ENCODE peak calls at places on chromosomes 12 and 14, in four cellular contexts. One of them, this sample, is unnamed.
A peak's percentile ranks its signal among the peaks of the same experiment; 100 is the strongest.

GRCh38 chr12:110744176-110744575 is 1.5 kb upstream of the PPP1CC start:
- DNase-seq in CD8-positive, alpha-beta T cell: no peak
- DNase-seq in neural progenitor cell: peak; percentile 13
- DNase-seq in HAP-1: no peak
- DNase-seq in this sample: no peak

GRCh38 chr14:22908601-22909000 is 10.3 kb downstream of the RBM23 start:
- DNase-seq in CD8-positive, alpha-beta T cell: no peak
- DNase-seq in HAP-1: no peak
- DNase-seq in neural progenitor cell: no peak
- DNase-seq in this sample: no peak

GRCh38 chr14:76537912-76538647 is 162.1 kb downstream of the ESRRB start:
- DNase-seq in neural progenitor cell: no peak
- DNase-seq in CD8-positive, alpha-beta T cell: no peak
- DNase-seq in HAP-1: peak; percentile 78
- DNase-seq in this sample: no peak

GRCh38 chr12:70852416-70853150 is 68.0 kb downstream of the PTPRR start:
- DNase-seq in CD8-positive, alpha-beta T cell: no peak
- DNase-seq in HAP-1: no peak
- DNase-seq in neural progenitor cell: no peak
- DNase-seq in this sample: peak; percentile 74

GRCh38 chr14:70894868-70895267 is 12.4 kb upstream of the PCNX1 start:
- DNase-seq in CD8-positive, alpha-beta T cell: no peak
- DNase-seq in HAP-1: no peak
- DNase-seq in neural progenitor cell: no peak
- DNase-seq in this sample: no peak

GRCh38 chr12:49552014-49552413 is 13.2 kb downstream of the KCNH3 start:
- DNase-seq in neural progenitor cell: no peak
- DNase-seq in HAP-1: no peak
- DNase-seq in CD8-positive, alpha-beta T cell: no peak
- DNase-seq in this sample: no peak

GRCh38 chr14:93747102-93747501 is 41.2 kb downstream of the PRIMA1 start:
- DNase-seq in HAP-1: no peak
- DNase-seq in neural progenitor cell: no peak
- DNase-seq in CD8-positive, alpha-beta T cell: no peak
- DNase-seq in this sample: no peak

GRCh38 chr14:35333797-35334743 is 41.9 kb downstream of the PSMA6 start:
- DNase-seq in HAP-1: no peak
- DNase-seq in neural progenitor cell: no peak
- DNase-seq in CD8-positive, alpha-beta T cell: peak; percentile 41
- DNase-seq in this sample: no peak

GRCh38 chr14:89365071-89365801 is 51.8 kb downstream of the FOXN3 start:
- DNase-seq in CD8-positive, alpha-beta T cell: peak; percentile 56
- DNase-seq in HAP-1: no peak
- DNase-seq in neural progenitor cell: no peak
- DNase-seq in this sample: no peak

GRCh38 chr14:91872011-91872476 is 4.7 kb upstream of the TC2N start:
- DNase-seq in HAP-1: no peak
- DNase-seq in CD8-positive, alpha-beta T cell: peak; percentile 53
- DNase-seq in neural progenitor cell: no peak
- DNase-seq in this sample: no peak

GRCh38 chr14:51304428-51304827 is 64.4 kb downstream of the TMX1 start:
- DNase-seq in neural progenitor cell: no peak
- DNase-seq in HAP-1: no peak
- DNase-seq in CD8-positive, alpha-beta T cell: no peak
- DNase-seq in this sample: no peak

GRCh38 chr14:104107611-104108569 is 22.4 kb downstream of the ASPG start:
- DNase-seq in neural progenitor cell: no peak
- DNase-seq in HAP-1: no peak
- DNase-seq in CD8-positive, alpha-beta T cell: no peak
- DNase-seq in this sample: peak; percentile 32

DNA sequence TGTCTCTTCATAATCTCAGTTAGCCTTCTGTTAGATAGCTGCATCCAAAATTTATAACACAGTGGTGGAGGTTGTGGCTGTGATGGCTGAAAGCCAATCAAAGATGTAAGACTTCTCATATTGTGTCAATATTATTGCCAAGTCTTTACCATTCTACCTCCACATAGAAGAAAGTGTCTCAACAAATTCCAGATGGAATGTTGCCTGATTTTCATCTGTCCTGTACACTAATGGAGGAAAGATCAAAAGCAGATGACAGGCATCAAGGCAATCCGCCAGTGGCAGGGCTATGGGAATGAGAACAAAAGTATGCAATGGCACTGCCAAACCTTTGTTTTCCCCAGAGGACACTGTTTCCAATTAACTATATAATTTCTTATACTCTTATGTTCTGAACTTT is 813.2 kb upstream of the NOVA1 start:
- DNase-seq in neural progenitor cell: no peak
- DNase-seq in CD8-positive, alpha-beta T cell: no peak
- DNase-seq in HAP-1: no peak
- DNase-seq in this sample: no peak
- H3K9me3 ChIP-seq in neural progenitor cell: no peaks in the 10 kb centered on the region
- H3K9me3 ChIP-seq in CD8-positive, alpha-beta T cell: no peaks in the 10 kb centered on the region
- H3K9me3 ChIP-seq in HAP-1: no peaks in the 10 kb centered on the region
- H3K9me3 ChIP-seq in this sample: no peaks in the 10 kb centered on the region

DNA sequence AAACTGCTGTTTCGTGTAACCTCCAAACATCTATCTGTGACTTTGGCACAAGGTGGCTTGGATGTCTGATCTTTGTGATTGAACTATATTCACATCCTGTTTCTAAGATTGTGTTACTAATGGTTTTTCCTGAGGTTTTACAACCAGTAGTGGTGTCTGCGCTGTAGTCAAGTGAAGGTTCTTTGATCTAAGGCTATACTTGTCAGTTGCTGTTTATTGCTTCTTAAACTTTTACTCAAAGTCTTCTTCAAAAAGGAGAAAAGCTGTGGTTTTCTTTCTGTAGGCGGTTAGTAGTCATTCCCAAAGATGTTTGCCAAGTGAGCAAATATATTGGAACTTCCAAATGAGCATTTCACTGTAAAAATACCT is 12.3 kb upstream of the CALM1 start:
- DNase-seq in CD8-positive, alpha-beta T cell: peak; percentile 31
- DNase-seq in neural progenitor cell: no peak
- DNase-seq in HAP-1: no peak
- DNase-seq in this sample: no peak
- H3K4me1 ChIP-seq in CD8-positive, alpha-beta T cell: peaks cover 23% of the 10 kb centered on the region
- H3K4me1 ChIP-seq in neural progenitor cell: peaks cover 18% of the 10 kb centered on the region
- H3K4me1 ChIP-seq in HAP-1: no peaks in the 10 kb centered on the region
- H3K4me1 ChIP-seq in this sample: peaks cover 16% of the 10 kb centered on the region

DNA sequence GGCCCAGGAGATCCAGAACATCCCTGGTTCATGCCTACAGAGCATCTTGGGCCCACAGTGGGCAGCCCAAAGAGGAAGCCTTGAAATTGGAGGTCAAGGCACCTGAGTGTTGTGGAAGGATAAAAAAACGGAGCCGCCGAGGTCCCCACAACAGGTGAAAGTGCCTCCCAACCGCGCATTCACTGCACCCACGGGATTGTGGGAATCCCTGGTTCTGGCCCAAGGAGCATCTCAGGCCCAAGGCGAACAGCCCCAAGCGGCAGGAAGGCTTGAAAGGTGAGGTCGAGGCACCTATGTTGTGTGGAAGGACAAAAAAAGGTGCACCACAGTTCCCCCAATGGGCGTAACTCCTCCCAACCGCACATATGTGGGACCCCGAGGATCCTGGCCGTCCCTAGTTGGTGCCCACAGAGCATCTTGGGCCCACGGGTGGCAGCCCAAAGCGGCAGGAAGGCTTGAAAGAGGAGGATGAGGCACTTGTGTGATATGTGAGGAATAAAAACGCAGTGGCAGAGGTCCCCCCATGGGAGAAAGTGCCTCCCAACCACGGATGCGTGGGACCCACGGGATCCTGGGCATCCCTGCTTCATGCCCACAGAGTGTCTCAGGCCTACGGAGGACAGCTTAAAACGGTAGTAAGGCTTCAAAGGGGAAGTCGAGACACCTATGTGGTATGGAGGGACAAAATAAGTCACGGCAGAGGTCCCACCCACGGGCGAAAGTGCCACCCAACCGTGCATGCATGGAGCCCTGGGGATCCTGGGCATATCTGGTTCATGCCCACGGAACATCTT is 583.9 kb downstream of the ALG10 start:
- DNase-seq in HAP-1: no peak
- DNase-seq in neural progenitor cell: no peak
- DNase-seq in CD8-positive, alpha-beta T cell: no peak
- DNase-seq in this sample: no peak
- H3K9me3 ChIP-seq in HAP-1: no peaks in the 10 kb centered on the region
- H3K9me3 ChIP-seq in neural progenitor cell: peaks cover 7% of the 10 kb centered on the region
- H3K9me3 ChIP-seq in CD8-positive, alpha-beta T cell: no peaks in the 10 kb centered on the region
- H3K9me3 ChIP-seq in this sample: no peaks in the 10 kb centered on the region

GRCh38 chr14:95470942-95471499 is 45.4 kb downstream of the SYNE3 start:
- DNase-seq in HAP-1: no peak
- DNase-seq in neural progenitor cell: no peak
- DNase-seq in CD8-positive, alpha-beta T cell: no peak
- DNase-seq in this sample: peak; percentile 39
- H3K4me1 ChIP-seq in HAP-1: no peaks in the 10 kb centered on the region
- H3K4me1 ChIP-seq in neural progenitor cell: no peaks in the 10 kb centered on the region
- H3K4me1 ChIP-seq in CD8-positive, alpha-beta T cell: peaks cover 40% of the 10 kb centered on the region
- H3K4me1 ChIP-seq in this sample: peaks cover 6% of the 10 kb centered on the region

DNA sequence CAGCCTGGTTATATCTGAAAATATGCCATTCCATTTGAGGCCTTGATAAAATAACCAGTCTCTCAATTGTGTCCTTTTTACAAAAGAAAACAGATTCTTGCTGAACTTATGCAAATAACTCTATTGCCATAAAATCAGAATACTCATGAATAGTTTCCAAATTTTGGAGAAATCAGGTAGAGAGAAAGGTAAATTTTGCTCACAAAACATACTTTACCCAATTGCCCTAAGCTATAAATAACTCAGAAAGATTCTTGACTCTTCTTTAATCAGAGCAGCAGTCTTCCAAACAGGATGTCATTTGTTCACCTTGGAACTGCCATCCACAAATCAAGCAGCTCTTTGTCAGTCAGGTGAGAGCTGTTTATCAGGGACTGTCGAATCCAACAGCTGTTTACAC is 12.6 kb downstream of the ZNF26 start:
- DNase-seq in CD8-positive, alpha-beta T cell: no peak
- DNase-seq in HAP-1: no peak
- DNase-seq in neural progenitor cell: no peak
- DNase-seq in this sample: no peak
- H3K9me3 ChIP-seq in CD8-positive, alpha-beta T cell: peaks cover 67% of the 10 kb centered on the region
- H3K9me3 ChIP-seq in HAP-1: peaks cover 3% of the 10 kb centered on the region
- H3K9me3 ChIP-seq in neural progenitor cell: peaks cover 32% of the 10 kb centered on the region
- H3K9me3 ChIP-seq in this sample: peaks cover 3% of the 10 kb centered on the region

This sample was measured in SJCRH30.